ENCODE peak calls at places on chromosomes 4 and X, in six cellular contexts. One of them, this sample, is unnamed.

GRCh38 chr4:973431-974397 is at the start of gene DGKQ:
- DNase-seq in stomach: peak; percentile 90
- DNase-seq in left lung: peak; percentile 97
- DNase-seq in fibroblast of pulmonary artery: peak; percentile 84
- DNase-seq in foreskin fibroblast: peak; percentile 94
- DNase-seq in GM06990: peak; percentile 84
- DNase-seq in this sample: no peak

GRCh38 chr4:111066447-111066846 is 443.6 kb upstream of the PITX2 start:
- DNase-seq in fibroblast of pulmonary artery: no peak
- DNase-seq in left lung: no peak
- DNase-seq in stomach: no peak
- DNase-seq in foreskin fibroblast: peak; percentile 39
- DNase-seq in GM06990: no peak
- DNase-seq in this sample: peak; percentile 26

GRCh38 chr4:4992833-4993232 is 26.4 kb downstream of the CYTL1 start:
- DNase-seq in foreskin fibroblast: no peak
- DNase-seq in left lung: no peak
- DNase-seq in GM06990: no peak
- DNase-seq in stomach: no peak
- DNase-seq in fibroblast of pulmonary artery: no peak
- DNase-seq in this sample: no peak

GRCh38 chrX:40201486-40201885 is 103.7 kb upstream of the BCOR start:
- DNase-seq in left lung: no peak
- DNase-seq in stomach: no peak
- DNase-seq in GM06990: peak; percentile 61
- DNase-seq in fibroblast of pulmonary artery: no peak
- DNase-seq in foreskin fibroblast: no peak
- DNase-seq in this sample: no peak

GRCh38 chr4:94722270-94722669 is 35.5 kb upstream of the BMPR1B start:
- DNase-seq in stomach: no peak
- DNase-seq in left lung: no peak
- DNase-seq in GM06990: no peak
- DNase-seq in fibroblast of pulmonary artery: no peak
- DNase-seq in foreskin fibroblast: no peak
- DNase-seq in this sample: no peak

GRCh38 chrX:122579036-122579435 is 605.0 kb upstream of the GRIA3 start:
- DNase-seq in GM06990: no peak
- DNase-seq in foreskin fibroblast: no peak
- DNase-seq in left lung: no peak
- DNase-seq in fibroblast of pulmonary artery: no peak
- DNase-seq in stomach: no peak
- DNase-seq in this sample: no peak

GRCh38 chrX:100731441-100732281 is at the start of gene SYTL4:
- DNase-seq in GM06990: peak; percentile 15
- DNase-seq in foreskin fibroblast: peak; percentile 35
- DNase-seq in fibroblast of pulmonary artery: no peak
- DNase-seq in stomach: peak; percentile 37
- DNase-seq in left lung: peak; percentile 62
- DNase-seq in this sample: no peak

GRCh38 chrX:46630141-46630540 is 56.6 kb downstream of the CHST7 start:
- DNase-seq in fibroblast of pulmonary artery: no peak
- DNase-seq in foreskin fibroblast: peak; percentile 60
- DNase-seq in GM06990: no peak
- DNase-seq in stomach: no peak
- DNase-seq in left lung: no peak
- DNase-seq in this sample: no peak

GRCh38 chrX:143664302-143664701 is 28.4 kb upstream of the SLITRK4 start:
- DNase-seq in left lung: no peak
- DNase-seq in stomach: no peak
- DNase-seq in fibroblast of pulmonary artery: peak; percentile 22
- DNase-seq in GM06990: no peak
- DNase-seq in foreskin fibroblast: peak; percentile 4
- DNase-seq in this sample: no peak

GRCh38 chr4:21879187-21879586 is 69.4 kb downstream of the KCNIP4 start:
- DNase-seq in stomach: no peak
- DNase-seq in GM06990: no peak
- DNase-seq in left lung: no peak
- DNase-seq in foreskin fibroblast: peak; percentile 44
- DNase-seq in fibroblast of pulmonary artery: peak; percentile 20
- DNase-seq in this sample: no peak

GRCh38 chrX:13110427-13111324 is 66.3 kb upstream of the FAM9C start:
- DNase-seq in foreskin fibroblast: peak; percentile 87
- DNase-seq in left lung: no peak
- DNase-seq in fibroblast of pulmonary artery: peak; percentile 96
- DNase-seq in GM06990: no peak
- DNase-seq in stomach: no peak
- DNase-seq in this sample: peak; percentile 84

GRCh38 chrX:136711147-136711546 is 63.2 kb downstream of the CD40LG start:
- DNase-seq in fibroblast of pulmonary artery: peak; percentile 50
- DNase-seq in GM06990: no peak
- DNase-seq in left lung: no peak
- DNase-seq in stomach: peak; percentile 35
- DNase-seq in foreskin fibroblast: peak; percentile 69
- DNase-seq in this sample: no peak

GRCh38 chrX:133490955-133491354 is 75.7 kb upstream of the GPC4 start:
- DNase-seq in stomach: no peak
- DNase-seq in foreskin fibroblast: no peak
- DNase-seq in GM06990: no peak
- DNase-seq in fibroblast of pulmonary artery: no peak
- DNase-seq in left lung: no peak
- DNase-seq in this sample: no peak

GRCh38 chr4:12912896-12913418 is 571.2 kb downstream of the RAB28 start:
- DNase-seq in GM06990: no peak
- DNase-seq in stomach: no peak
- DNase-seq in fibroblast of pulmonary artery: no peak
- DNase-seq in foreskin fibroblast: no peak
- DNase-seq in left lung: no peak
- DNase-seq in this sample: no peak

GRCh38 chrX:20263474-20263873 is 3.2 kb downstream of the RPS6KA3 start:
- DNase-seq in GM06990: no peak
- DNase-seq in fibroblast of pulmonary artery: peak; percentile 30
- DNase-seq in foreskin fibroblast: peak; percentile 42
- DNase-seq in stomach: no peak
- DNase-seq in left lung: no peak
- DNase-seq in this sample: no peak
- H3K4me3 ChIP-seq in GM06990: no peak overlapping the region
- H3K4me3 ChIP-seq in fibroblast of pulmonary artery: peak overlapping the region; percentile 2
- H3K4me3 ChIP-seq in foreskin fibroblast: no peak overlapping the region
- H3K4me3 ChIP-seq in stomach: no peak overlapping the region
- H3K4me3 ChIP-seq in left lung: no peak overlapping the region
- H3K4me3 ChIP-seq in this sample: no peak overlapping the region

DNA sequence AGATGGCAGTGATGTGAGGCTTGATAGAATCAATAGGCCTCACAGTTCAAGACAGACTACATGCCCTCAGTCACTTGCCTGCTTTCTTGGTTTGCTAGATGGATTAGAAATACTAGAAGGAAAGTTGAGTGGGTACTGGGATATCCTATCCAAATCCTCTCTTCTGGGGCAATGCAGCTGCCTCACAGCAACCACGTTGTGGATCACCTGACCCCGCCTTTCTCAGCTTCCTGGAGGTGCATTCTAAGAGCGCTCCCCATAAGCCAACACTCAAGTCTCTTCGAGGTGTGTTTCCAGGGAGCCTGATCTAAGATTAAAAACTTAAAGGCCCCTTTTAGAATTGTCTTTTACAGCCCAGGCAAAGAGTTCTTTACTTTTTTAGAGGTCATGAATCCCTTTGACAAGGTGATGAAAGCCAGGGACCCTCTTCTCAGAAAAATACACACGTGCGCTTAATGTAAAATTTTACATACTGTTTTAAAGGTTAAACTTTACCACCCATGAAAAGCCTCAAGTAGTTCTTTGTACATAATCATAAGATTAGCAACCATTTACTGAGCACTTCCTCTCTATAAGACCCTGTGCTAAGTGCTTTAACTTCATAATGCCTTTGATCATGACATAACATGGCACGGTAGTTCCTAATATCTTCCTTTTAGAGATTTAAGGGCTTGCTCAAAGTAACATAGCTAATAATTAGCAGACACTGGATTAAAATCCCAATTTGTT is 840 bp upstream of the RPL34 start:
- DNase-seq in left lung: no peak
- DNase-seq in stomach: no peak
- DNase-seq in GM06990: no peak
- DNase-seq in fibroblast of pulmonary artery: no peak
- DNase-seq in foreskin fibroblast: no peak
- DNase-seq in this sample: no peak
- H3K4me3 ChIP-seq in left lung: peak overlapping the region; percentile 12
- H3K4me3 ChIP-seq in stomach: peak overlapping the region; percentile 86
- H3K4me3 ChIP-seq in GM06990: peak overlapping the region; percentile 53
- H3K4me3 ChIP-seq in fibroblast of pulmonary artery: peak overlapping the region; percentile 75
- H3K4me3 ChIP-seq in foreskin fibroblast: peak overlapping the region; percentile 78
- H3K4me3 ChIP-seq in this sample: peak overlapping the region; percentile 99

GRCh38 chrX:51803833-51804232 is 60.6 kb downstream of the GSPT2 start:
- DNase-seq in stomach: no peak
- DNase-seq in fibroblast of pulmonary artery: peak; percentile 43
- DNase-seq in foreskin fibroblast: no peak
- DNase-seq in GM06990: no peak
- DNase-seq in left lung: no peak
- DNase-seq in this sample: no peak
- H3K4me3 ChIP-seq in stomach: no peak overlapping the region
- H3K4me3 ChIP-seq in fibroblast of pulmonary artery: peak overlapping the region; percentile 75
- H3K4me3 ChIP-seq in foreskin fibroblast: peak overlapping the region; percentile 79
- H3K4me3 ChIP-seq in GM06990: peak overlapping the region; percentile 61
- H3K4me3 ChIP-seq in left lung: no peak overlapping the region
- H3K4me3 ChIP-seq in this sample: peak overlapping the region; percentile 71

DNA sequence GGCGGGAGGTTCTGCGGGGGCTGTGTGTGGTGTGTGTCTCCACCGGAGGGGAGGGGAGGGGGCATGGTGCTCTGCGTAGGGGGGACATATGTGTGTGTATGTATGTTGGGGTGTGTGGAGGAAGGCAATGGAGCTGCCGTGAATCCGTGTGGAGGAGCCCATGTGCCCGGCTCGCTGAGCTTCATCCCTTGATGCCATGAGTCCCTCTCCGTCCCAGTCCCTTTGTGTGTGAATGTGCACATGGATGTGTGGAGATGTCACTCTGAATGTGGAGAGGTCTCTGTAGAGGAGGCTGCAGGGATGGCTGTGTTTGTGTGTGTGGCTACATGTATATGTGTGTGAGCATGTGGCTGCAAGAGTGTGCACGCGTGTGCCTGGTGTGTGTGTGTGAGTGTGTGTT is 1.2 kb downstream of the DLG3 start:
- DNase-seq in foreskin fibroblast: no peak
- DNase-seq in left lung: no peak
- DNase-seq in fibroblast of pulmonary artery: no peak
- DNase-seq in GM06990: no peak
- DNase-seq in stomach: no peak
- DNase-seq in this sample: no peak
- H3K4me3 ChIP-seq in foreskin fibroblast: no peak overlapping the region
- H3K4me3 ChIP-seq in left lung: no peak overlapping the region
- H3K4me3 ChIP-seq in fibroblast of pulmonary artery: no peak overlapping the region
- H3K4me3 ChIP-seq in GM06990: no peak overlapping the region
- H3K4me3 ChIP-seq in stomach: no peak overlapping the region
- H3K4me3 ChIP-seq in this sample: no peak overlapping the region

This sample was measured in skeletal muscle cell.